ENCODE peak calls at places on chromosomes 1 and 21, in nine cellular contexts. W is A172; E is stimulated activated CD4-positive, alpha-beta T cell treated with anti-CD3 and anti-CD28 coated beads, Interleukin-12 subunit alpha, Interleukin-12 subunit beta, amount 100 ng/mL, for 4 hours; X is LoVo; F is activated CD4-positive, alpha-beta T cell treated with anti-CD3 and anti-CD28 coated beads for 24 hours; U is transverse colon; N is activated naive CD4-positive, alpha-beta T cell; C is M059J; L is fibroblast of pulmonary artery. V is an unnamed sample.

GRCh38 chr1:220151454-220151853 is 57.5 kb downstream of the IARS2 start:
- DNase-seq in W (no peak), E (no peak), X (no peak), F (no peak), U (no peak), N (no peak), C (no peak), L (peak), V (no peak)

GRCh38 chr1:53561488-53562115 is 102.4 kb downstream of the DMRTB1 start:
- DNase-seq in W (no peak), E (no peak), X (no peak), F (no peak), U (peak), N (no peak), C (no peak), L (no peak), V (no peak)

GRCh38 chr1:46611691-46612221 is 4.9 kb downstream of the MOB3C start:
- DNase-seq in W (peak), E (no peak), X (peak), F (no peak), U (no peak), N (no peak), C (peak), L (no peak), V (no peak)

GRCh38 chr1:180507826-180508724 is 5.7 kb upstream of the ACBD6 start:
- DNase-seq in W (peak), E (no peak), X (no peak), F (no peak), U (no peak), N (no peak), C (peak), L (peak), V (no peak)

GRCh38 chr21:38343691-38344090 is 86.9 kb downstream of the KCNJ15 start:
- DNase-seq in W (peak), E (no peak), X (peak), F (no peak), U (no peak), N (no peak), C (peak), L (peak), V (no peak)

GRCh38 chr1:101846820-101847219 is 149.9 kb downstream of the OLFM3 start:
- DNase-seq in W (no peak), E (no peak), X (no peak), F (no peak), U (no peak), N (no peak), C (no peak), L (no peak), V (no peak)

GRCh38 chr1:153945795-153946621 is 510 bp downstream of the DENND4B start:
- DNase-seq in W (peak), E (peak), X (peak), F (peak), U (peak), N (peak), C (peak), L (peak), V (peak)

GRCh38 chr1:205547932-205548827 is 43.7 kb downstream of the CDK18 start:
- DNase-seq in W (no peak), E (no peak), X (no peak), F (no peak), U (peak), N (no peak), C (peak), L (no peak), V (no peak)

GRCh38 chr1:224430511-224431113 is 4.0 kb downstream of the WDR26 start:
- DNase-seq in W (peak), E (no peak), X (no peak), F (no peak), U (no peak), N (no peak), C (peak), L (peak), V (no peak)

GRCh38 chr1:89721351-89721750 is 88.4 kb downstream of the LRRC8C start:
- DNase-seq in W (peak), E (no peak), X (no peak), F (no peak), U (no peak), N (no peak), C (peak), L (peak), V (no peak)

GRCh38 chr1:3419415-3420204 is 34.9 kb upstream of the ARHGEF16 start:
- DNase-seq in W (peak), E (no peak), X (peak), F (no peak), U (peak), N (no peak), C (peak), L (no peak), V (no peak)

GRCh38 chr1:56719171-56719570 is 74.1 kb downstream of the PRKAA2 start:
- DNase-seq in W (no peak), E (no peak), X (no peak), F (no peak), U (no peak), N (no peak), C (no peak), L (no peak), V (no peak)

GRCh38 chr1:53090227-53091147 is 28.5 kb downstream of the PODN start:
- DNase-seq in W (no peak), E (no peak), X (no peak), F (no peak), U (peak), N (no peak), C (no peak), L (no peak), V (no peak)

GRCh38 chr1:5936126-5936525 is 56.1 kb downstream of the NPHP4 start:
- DNase-seq in W (no peak), E (no peak), X (no peak), F (no peak), U (no peak), N (no peak), C (no peak), L (no peak), V (no peak)